ENCODE peak calls at places on chromosomes 6 and 20, in seven cellular contexts. C is CD8-positive, alpha-beta memory T cell; A is NCI-H1092; T is activated naive CD4-positive, alpha-beta T cell treated with anti-CD3 and anti-CD28 coated beads, Interleukin-2, amount 10 ng/mL, durations not matched to agents 7 days and 5 days; M is Right ventricle myocardium inferior; Z is CD4-positive, alpha-beta T cell; U is HTR-8/SVneo. Y is an unnamed sample.

GRCh38 chr6:7184502-7184901 is 76.7 kb downstream of the RREB1 start:
- DNase-seq in C (no peak), A (no peak), T (no peak), M (no peak), Z (no peak), U (no peak), Y (no peak)

GRCh38 chr6:116352515-116353471 is 18.0 kb upstream of the DSE start:
- DNase-seq in C (no peak), A (no peak), T (no peak), M (no peak), Z (no peak), U (no peak), Y (no peak)

GRCh38 chr6:40160826-40161225 is 226.6 kb upstream of the MOCS1 start:
- DNase-seq in C (no peak), A (no peak), T (no peak), M (no peak), Z (no peak), U (no peak), Y (no peak)

GRCh38 chr20:37319120-37319717 is 26.7 kb upstream of the SRC start:
- DNase-seq in C (no peak), A (no peak), T (no peak), M (no peak), Z (no peak), U (no peak), Y (no peak)

GRCh38 chr6:111591901-111592461 is 13.7 kb downstream of the TRAF3IP2 start:
- DNase-seq in C (no peak), A (no peak), T (no peak), M (no peak), Z (no peak), U (no peak), Y (no peak)

GRCh38 chr6:139981066-139981624 is 606.7 kb upstream of the CITED2 start:
- DNase-seq in C (no peak), A (no peak), T (no peak), M (no peak), Z (no peak), U (no peak), Y (no peak)

GRCh38 chr6:157952751-157953479 is 28.7 kb upstream of the SYNJ2 start:
- DNase-seq in C (no peak), A (no peak), T (no peak), M (no peak), Z (no peak), U (no peak), Y (no peak)

GRCh38 chr6:34284563-34285545 is 36.0 kb upstream of the SMIM29 start:
- DNase-seq in C (no peak), A (no peak), T (no peak), M (peak), Z (no peak), U (no peak), Y (peak)

GRCh38 chr6:96330884-96331283 is 190.7 kb upstream of the UFL1 start:
- DNase-seq in C (no peak), A (no peak), T (no peak), M (no peak), Z (no peak), U (no peak), Y (no peak)

GRCh38 chr20:43937586-43937985 is 22.9 kb downstream of the TOX2 start:
- DNase-seq in C (no peak), A (no peak), T (no peak), M (no peak), Z (no peak), U (no peak), Y (no peak)

GRCh38 chr6:45625191-45625664 is 247.5 kb upstream of the SUPT3H start:
- DNase-seq in C (no peak), A (no peak), T (no peak), M (no peak), Z (no peak), U (no peak), Y (no peak)

GRCh38 chr6:170147056-170147787 is 143.7 kb downstream of the DLL1 start:
- DNase-seq in C (no peak), A (no peak), T (no peak), M (no peak), Z (no peak), U (no peak), Y (peak)

GRCh38 chr6:107600111-107600510 is 110.2 kb downstream of the SOBP start:
- DNase-seq in C (no peak), A (no peak), T (no peak), M (no peak), Z (no peak), U (no peak), Y (no peak)

GRCh38 chr6:146770275-146770964 is 171.6 kb downstream of the ADGB start:
- DNase-seq in C (no peak), A (no peak), T (peak), M (peak), Z (no peak), U (no peak), Y (peak)

GRCh38 chr20:60187683-60188082 is 229.5 kb downstream of the CDH26 start:
- DNase-seq in C (no peak), A (no peak), T (no peak), M (no peak), Z (no peak), U (no peak), Y (no peak)

GRCh38 chr6:113630738-113631535 is 226.2 kb upstream of the MARCKS start:
- DNase-seq in C (no peak), A (no peak), T (no peak), M (no peak), Z (no peak), U (no peak), Y (no peak)

GRCh38 chr20:9068896-9069663 is at the start of gene PLCB4:
- DNase-seq in C (no peak), A (peak), T (no peak), M (peak), Z (no peak), U (peak), Y (peak)

GRCh38 chr6:16437984-16438383 is 199.6 kb downstream of the GMPR start:
- DNase-seq in C (no peak), A (no peak), T (no peak), M (no peak), Z (no peak), U (no peak), Y (no peak)

GRCh38 chr6:45419574-45420082 is 41.9 kb upstream of the SUPT3H start:
- DNase-seq in C (peak), A (no peak), T (peak), M (peak), Z (peak), U (no peak), Y (peak)

GRCh38 chr6:149919834-149920225 is 3.1 kb downstream of the RAET1G start:
- DNase-seq in C (no peak), A (no peak), T (no peak), M (no peak), Z (no peak), U (no peak), Y (no peak)

GRCh38 chr6:128499079-128499705 is 21.2 kb downstream of the PTPRK start:
- DNase-seq in C (no peak), A (no peak), T (no peak), M (no peak), Z (no peak), U (no peak), Y (no peak)

GRCh38 chr20:32495217-32495565 is 89.9 kb downstream of the NOL4L start:
- DNase-seq in C (no peak), A (no peak), T (no peak), M (no peak), Z (no peak), U (no peak), Y (no peak)

GRCh38 chr20:32971703-32972161 is 32.5 kb downstream of the SUN5 start:
- DNase-seq in C (no peak), A (no peak), T (peak), M (no peak), Z (no peak), U (no peak), Y (no peak)

GRCh38 chr6:20833881-20834515 is 299.7 kb downstream of the CDKAL1 start:
- DNase-seq in C (no peak), A (no peak), T (no peak), M (no peak), Z (no peak), U (no peak), Y (no peak)

GRCh38 chr6:24329451-24329850 is 28.4 kb downstream of the DCDC2 start:
- DNase-seq in C (no peak), A (no peak), T (no peak), M (no peak), Z (no peak), U (no peak), Y (no peak)